ENCODE peak calls at places on chromosomes 11 and 22, in six cellular contexts. N is dorsolateral prefrontal cortex, E is GM23248, J is cardiac muscle cell, X is WERI-Rb-1, H is lower lobe of right lung. I is an unnamed sample.
A peak's percentile ranks its signal among the peaks of the same experiment; 100 is the strongest.

GRCh38 chr22:46827072-46827780 is 64.8 kb downstream of the TBC1D22A start:
- DNase-seq in N (no peak), E (no peak), J (no peak), X (peak; percentile 48), H (no peak), I (peak; percentile 93)

GRCh38 chr11:117058761-117059233 is 39.4 kb downstream of the SIK3 start:
- DNase-seq in N (no peak), E (peak; percentile 76), J (peak; percentile 69), X (no peak), H (no peak), I (no peak)

GRCh38 chr11:2777396-2777795 is 77.6 kb upstream of the KCNQ1OT1 start:
- DNase-seq in N (no peak), E (peak; percentile 42), J (peak; percentile 34), X (no peak), H (peak; percentile 14), I (peak; percentile 52)

GRCh38 chr11:9990221-9990973 is 303.6 kb downstream of the SBF2 start:
- DNase-seq in N (no peak), E (peak; percentile 64), J (peak; percentile 23), X (no peak), H (no peak), I (no peak)

GRCh38 chr11:133929401-133930052 is 27.2 kb downstream of the IGSF9B start:
- DNase-seq in N (no peak), E (no peak), J (no peak), X (no peak), H (no peak), I (peak; percentile 48)

GRCh38 chr11:113505541-113506375 is 30.6 kb upstream of the DRD2 start:
- DNase-seq in N (peak; percentile 49), E (peak; percentile 96), J (peak; percentile 97), X (peak; percentile 14), H (no peak), I (no peak)

GRCh38 chr11:28922351-28922981 is 814.3 kb downstream of the METTL15 start:
- DNase-seq in N (no peak), E (no peak), J (peak; percentile 46), X (no peak), H (no peak), I (no peak)

GRCh38 chr11:99513368-99513767 is 492.6 kb downstream of the CNTN5 start:
- DNase-seq in N (no peak), E (no peak), J (no peak), X (no peak), H (no peak), I (no peak)

GRCh38 chr11:69531071-69531716 is 49.7 kb downstream of the LINC01488 start:
- DNase-seq in N (no peak), E (no peak), J (no peak), X (no peak), H (no peak), I (peak; percentile 48)

GRCh38 chr11:80082386-80082785 is 641.6 kb upstream of the TENM4 start:
- DNase-seq in N (no peak), E (no peak), J (no peak), X (no peak), H (no peak), I (no peak)

GRCh38 chr11:114193730-114194674 is 102.2 kb upstream of the NNMT start:
- DNase-seq in N (no peak), E (no peak), J (peak; percentile 37), X (no peak), H (no peak), I (no peak)

GRCh38 chr11:123145220-123145619 is 49.8 kb downstream of the CLMP start:
- DNase-seq in N (no peak), E (peak; percentile 92), J (peak; percentile 91), X (no peak), H (no peak), I (peak; percentile 32)

GRCh38 chr11:1838426-1839131 is at the start of gene TNNI2:
- DNase-seq in N (no peak), E (no peak), J (no peak), X (no peak), H (peak; percentile 52), I (no peak)

GRCh38 chr22:30301995-30302809 is 12.9 kb upstream of the CASTOR1 start:
- DNase-seq in N (no peak), E (peak; percentile 82), J (peak; percentile 77), X (no peak), H (peak; percentile 79), I (no peak)

GRCh38 chr11:34897171-34897870 is 18.9 kb downstream of the APIP start:
- DNase-seq in N (no peak), E (no peak), J (no peak), X (no peak), H (no peak), I (no peak)

GRCh38 chr11:10520562-10520961 is 20.4 kb downstream of the RNF141 start:
- DNase-seq in N (no peak), E (no peak), J (no peak), X (no peak), H (no peak), I (no peak)

GRCh38 chr11:67027943-67028542 is 5.1 kb downstream of the SYT12 start:
- DNase-seq in N (no peak), E (no peak), J (no peak), X (no peak), H (no peak), I (peak; percentile 57)

GRCh38 chr11:128303383-128303782 is 284.0 kb downstream of the ETS1 start:
- DNase-seq in N (no peak), E (no peak), J (no peak), X (peak; percentile 71), H (no peak), I (no peak)

GRCh38 chr11:85318573-85318972 is 308.6 kb downstream of the DLG2 start:
- DNase-seq in N (no peak), E (no peak), J (no peak), X (no peak), H (no peak), I (no peak)

GRCh38 chr11:85313741-85314140 is 313.4 kb downstream of the DLG2 start:
- DNase-seq in N (no peak), E (no peak), J (no peak), X (no peak), H (no peak), I (no peak)

GRCh38 chr11:85316967-85317366 is 310.2 kb downstream of the DLG2 start:
- DNase-seq in N (no peak), E (no peak), J (no peak), X (no peak), H (no peak), I (no peak)
- H3K4me3 ChIP-seq in N (no peak overlapping the region), E (no peak overlapping the region), J (no peak overlapping the region), X (no peak overlapping the region), H (no peak overlapping the region), I (no peak overlapping the region)

DNA sequence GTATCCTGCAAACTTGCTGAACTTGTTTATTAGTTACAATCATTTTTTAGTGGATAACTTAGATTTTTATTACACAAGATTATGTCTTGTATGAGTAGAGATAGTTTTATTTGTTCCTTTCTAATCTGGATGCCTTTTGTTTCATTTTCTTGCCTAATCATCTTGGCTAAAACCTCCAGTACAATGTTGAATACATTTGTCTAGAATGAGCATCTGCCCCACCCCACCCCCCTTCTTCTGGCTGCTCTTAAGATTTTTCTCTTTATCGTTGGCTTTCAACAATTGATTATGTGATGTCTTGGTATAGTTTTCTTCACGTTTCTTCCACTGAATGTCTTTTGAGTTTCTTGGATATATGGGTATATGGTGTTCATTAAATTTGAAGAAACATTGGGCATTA is 37.3 kb upstream of the TUB start:
- DNase-seq in N (no peak), E (no peak), J (no peak), X (no peak), H (no peak), I (no peak)
- H3K27me3 ChIP-seq in N (no peaks in the 10 kb centered on the region), E (no peaks in the 10 kb centered on the region), J (no peaks in the 10 kb centered on the region), X (no peaks in the 10 kb centered on the region), H (no peaks in the 10 kb centered on the region), I (no peaks in the 10 kb centered on the region)

GRCh38 chr22:25403284-25403606 is 161.2 kb upstream of the GRK3 start:
- DNase-seq in N (no peak), E (no peak), J (no peak), X (no peak), H (no peak), I (no peak)

GRCh38 chr22:25403752-25404471 is 160.6 kb upstream of the GRK3 start:
- DNase-seq in N (no peak), E (peak; percentile 72), J (no peak), X (peak; percentile 70), H (no peak), I (peak; percentile 79)

GRCh38 chr22:25402501-25403283 is 161.8 kb upstream of the GRK3 start:
- DNase-seq in N (no peak), E (peak; percentile 51), J (peak; percentile 56), X (no peak), H (no peak), I (peak; percentile 46)

GRCh38 chr22:25404556-25404922 is 159.9 kb upstream of the GRK3 start:
- DNase-seq in N (no peak), E (peak; percentile 62), J (no peak), X (peak; percentile 45), H (no peak), I (no peak)

GRCh38 chr22:25402160-25402500 is 162.3 kb upstream of the GRK3 start:
- DNase-seq in N (no peak), E (no peak), J (no peak), X (no peak), H (no peak), I (no peak)
- H3K4me3 ChIP-seq in N (no peak overlapping the region), E (no peak overlapping the region), J (no peak overlapping the region), X (no peak overlapping the region), H (no peak overlapping the region), I (no peak overlapping the region)

GRCh38 chr11:119976805-119977583 is 160.9 kb downstream of the TRIM29 start:
- DNase-seq in N (no peak), E (no peak), J (no peak), X (no peak), H (no peak), I (peak; percentile 28)
- H3K27me3 ChIP-seq in N (no peaks in the 10 kb centered on the region), E (peaks cover 59% of the 10 kb centered on the region), J (no peaks in the 10 kb centered on the region), X (no peaks in the 10 kb centered on the region), H (peaks cover 12% of the 10 kb centered on the region), I (no peaks in the 10 kb centered on the region)

DNA sequence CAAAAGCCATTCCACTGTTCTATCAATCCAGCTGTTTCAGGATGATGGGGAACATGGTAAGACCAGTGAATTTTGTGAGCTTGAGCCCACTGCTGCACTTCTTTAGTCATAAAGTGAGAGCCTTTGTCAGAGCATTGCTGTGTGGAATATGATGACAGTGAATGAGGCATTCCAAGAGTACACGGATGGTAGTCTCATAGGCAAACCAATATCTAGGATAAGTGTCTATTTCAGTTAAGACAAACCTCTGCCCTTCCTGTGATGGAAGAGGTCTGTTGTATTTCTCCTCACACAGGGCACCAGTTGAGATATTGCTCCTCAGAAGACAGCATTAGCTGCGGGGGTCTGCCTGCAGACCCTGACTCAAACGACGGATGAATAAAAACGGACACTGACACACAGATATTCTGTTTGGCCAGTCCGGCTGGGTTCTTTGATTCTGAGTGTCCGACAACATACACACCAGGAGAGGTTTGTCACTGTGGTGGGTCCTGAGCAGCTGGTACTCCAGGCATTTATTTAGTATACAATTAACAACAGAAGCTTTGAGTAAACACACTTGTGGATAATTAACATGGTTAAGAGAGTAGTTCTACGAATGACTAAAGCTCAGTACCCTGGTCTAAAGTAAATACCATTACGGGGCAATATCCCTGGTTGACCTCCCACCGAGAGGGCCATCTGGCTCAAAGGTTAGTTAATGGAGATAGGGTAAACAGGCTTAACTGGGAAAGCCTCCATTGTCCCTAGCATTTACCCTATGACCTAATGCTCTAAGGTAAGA is 121.7 kb downstream of the ZNF280B start:
- DNase-seq in N (no peak), E (no peak), J (no peak), X (peak; percentile 80), H (no peak), I (no peak)
- H3K4me3 ChIP-seq in N (no peak overlapping the region), E (no peak overlapping the region), J (no peak overlapping the region), X (no peak overlapping the region), H (no peak overlapping the region), I (no peak overlapping the region)

I was measured in H7.